ENCODE peak calls at places on chromosomes 5 and 9, in ten cellular contexts. T is CD8-positive, alpha-beta T cell; B is GM12865; O is astrocyte of the spinal cord; X is cardiac fibroblast; V is OCI-LY7; N is mammary epithelial cell; U is AG09309; H is heart right ventricle; E is upper lobe of right lung. A is an unnamed sample.

GRCh38 chr5:122775713-122776084 is 819 bp downstream of the SNX2 start:
- DNase-seq in T (no peak), B (peak), O (peak), X (peak), V (peak), N (no peak), U (no peak), H (no peak), E (no peak), A (peak)

GRCh38 chr5:140192715-140193428 is 17.9 kb downstream of the CYSTM1 start:
- DNase-seq in T (no peak), B (no peak), O (no peak), X (no peak), V (no peak), N (no peak), U (no peak), H (no peak), E (no peak), A (no peak)

GRCh38 chr5:177433658-177434217 is 7.3 kb downstream of the GRK6 start:
- DNase-seq in T (no peak), B (no peak), O (no peak), X (no peak), V (no peak), N (no peak), U (no peak), H (no peak), E (no peak), A (no peak)

GRCh38 chr9:129109504-129109903 is 1.1 kb downstream of the CRAT start:
- DNase-seq in T (no peak), B (peak), O (no peak), X (no peak), V (peak), N (no peak), U (no peak), H (no peak), E (no peak), A (no peak)

GRCh38 chr5:100760700-100761099 is 142.4 kb downstream of the ST8SIA4 start:
- DNase-seq in T (no peak), B (no peak), O (no peak), X (no peak), V (no peak), N (no peak), U (no peak), H (no peak), E (no peak), A (no peak)

GRCh38 chr5:153147891-153148623 is 342.4 kb upstream of the GRIA1 start:
- DNase-seq in T (no peak), B (peak), O (peak), X (peak), V (peak), N (peak), U (peak), H (no peak), E (no peak), A (peak)

GRCh38 chr9:128771745-128772519 is at the start of gene ZER1:
- DNase-seq in T (peak), B (peak), O (peak), X (peak), V (peak), N (peak), U (peak), H (peak), E (peak), A (peak)

GRCh38 chr5:143454936-143455516 is 51.5 kb upstream of the NR3C1 start:
- DNase-seq in T (no peak), B (no peak), O (no peak), X (no peak), V (no peak), N (no peak), U (no peak), H (no peak), E (no peak), A (no peak)

GRCh38 chr5:389197-389821 is 53.7 kb upstream of the EXOC3 start:
- DNase-seq in T (no peak), B (no peak), O (no peak), X (no peak), V (no peak), N (no peak), U (no peak), H (no peak), E (peak), A (no peak)

GRCh38 chr9:37700131-37700530 is 49.4 kb downstream of the FRMPD1 start:
- DNase-seq in T (no peak), B (no peak), O (no peak), X (no peak), V (no peak), N (no peak), U (no peak), H (no peak), E (no peak), A (no peak)

GRCh38 chr5:151741678-151742423 is 16.6 kb downstream of the ATOX1 start:
- DNase-seq in T (no peak), B (no peak), O (peak), X (peak), V (no peak), N (peak), U (no peak), H (no peak), E (no peak), A (peak)

GRCh38 chr5:168683247-168683926 is 104.2 kb upstream of the PANK3 start:
- DNase-seq in T (no peak), B (no peak), O (no peak), X (peak), V (no peak), N (no peak), U (no peak), H (no peak), E (no peak), A (no peak)

GRCh38 chr5:108193021-108193795 is 188.7 kb downstream of the FBXL17 start:
- DNase-seq in T (no peak), B (no peak), O (peak), X (peak), V (no peak), N (peak), U (peak), H (no peak), E (no peak), A (peak)

GRCh38 chr9:72352911-72353388 is 12.1 kb downstream of the ZFAND5 start:
- DNase-seq in T (no peak), B (no peak), O (peak), X (no peak), V (no peak), N (no peak), U (no peak), H (no peak), E (no peak), A (peak)

GRCh38 chr5:81335946-81336345 is 34.6 kb downstream of the ZCCHC9 start:
- DNase-seq in T (no peak), B (no peak), O (no peak), X (no peak), V (no peak), N (no peak), U (no peak), H (no peak), E (no peak), A (no peak)

GRCh38 chr9:98995059-98995665 is 51.5 kb downstream of the COL15A1 start:
- DNase-seq in T (no peak), B (no peak), O (no peak), X (peak), V (no peak), N (no peak), U (no peak), H (peak), E (peak), A (no peak)

GRCh38 chr9:5571629-5572232 is 57.2 kb upstream of the RIC1 start:
- DNase-seq in T (no peak), B (no peak), O (no peak), X (no peak), V (no peak), N (no peak), U (no peak), H (no peak), E (no peak), A (no peak)

GRCh38 chr9:68462004-68462775 is 78.5 kb downstream of the TMEM252 start:
- DNase-seq in T (no peak), B (no peak), O (no peak), X (peak), V (no peak), N (no peak), U (no peak), H (peak), E (no peak), A (peak)

GRCh38 chr5:75168026-75168750 is 68.5 kb downstream of the ANKRD31 start:
- DNase-seq in T (no peak), B (no peak), O (no peak), X (no peak), V (no peak), N (no peak), U (no peak), H (no peak), E (no peak), A (no peak)

GRCh38 chr5:75167345-75167744 is 69.3 kb downstream of the ANKRD31 start:
- DNase-seq in T (no peak), B (peak), O (no peak), X (no peak), V (no peak), N (peak), U (no peak), H (no peak), E (no peak), A (peak)
- TF ChIP-seq CTCF in T (no peak), B (no peak), O (peak), X (peak), V (peak), N (peak), U (peak), H (no peak), E (no peak), A (peak)

GRCh38 chr5:178590924-178591423 is 781 bp upstream of the COL23A1 start:
- DNase-seq in T (no peak), B (no peak), O (no peak), X (peak), V (no peak), N (peak), U (peak), H (peak), E (no peak), A (peak)
- H3K4me3 ChIP-seq in T (no peak), B (no peak), O (no peak), X (no peak), V (no peak), N (peak), U (no peak), H (peak), E (no peak), A (no peak)

GRCh38 chr9:89497181-89497963 is 541 bp downstream of the SEMA4D start:
- DNase-seq in T (no peak), B (peak), O (no peak), X (no peak), V (peak), N (no peak), U (no peak), H (no peak), E (no peak), A (no peak)
- TF ChIP-seq CTCF in T (no peak), B (no peak), O (no peak), X (no peak), V (no peak), N (no peak), U (no peak), H (no peak), E (no peak), A (no peak)

DNA sequence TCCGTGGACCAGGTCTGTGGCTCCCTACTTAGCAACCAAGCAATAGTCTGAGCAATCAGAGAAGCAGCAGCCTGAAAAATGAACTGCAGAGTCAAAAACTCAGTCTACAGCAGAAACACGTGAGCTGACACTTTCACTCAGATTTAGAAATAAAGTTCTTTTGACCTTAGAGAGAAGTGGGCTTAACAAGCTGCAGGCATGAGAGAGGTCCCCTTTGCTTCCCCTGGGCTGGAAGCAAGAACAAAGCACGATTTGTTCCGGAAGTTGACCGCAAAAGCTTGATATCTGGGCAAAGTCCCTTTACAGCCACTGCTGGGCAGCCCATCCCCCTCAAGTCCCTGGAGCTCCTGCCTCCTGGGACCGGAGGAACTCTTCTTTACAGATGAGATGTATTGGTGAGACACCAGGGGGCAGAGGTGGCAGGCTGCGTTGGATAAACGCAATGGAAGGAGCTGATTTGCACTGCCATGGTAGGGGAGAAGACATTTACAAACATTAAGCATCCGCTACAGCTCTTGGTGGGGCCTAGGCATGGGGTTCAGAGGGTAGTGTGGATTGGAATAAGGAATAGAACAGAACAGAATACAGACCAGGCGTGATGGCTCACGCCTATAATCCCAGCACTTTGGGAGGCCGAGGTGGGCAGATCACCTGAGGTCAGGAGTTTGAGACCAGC is 5.8 kb upstream of the SOWAHA start:
- DNase-seq in T (no peak), B (peak), O (no peak), X (no peak), V (no peak), N (no peak), U (no peak), H (no peak), E (no peak), A (no peak)
- H3K4me3 ChIP-seq in T (no peak), B (no peak), O (no peak), X (no peak), V (no peak), N (no peak), U (no peak), H (no peak), E (no peak), A (no peak)

GRCh38 chr5:41728281-41728680 is 141.9 kb downstream of the OXCT1 start:
- DNase-seq in T (no peak), B (no peak), O (no peak), X (no peak), V (no peak), N (peak), U (no peak), H (no peak), E (no peak), A (no peak)

GRCh38 chr5:41721521-41721920 is 148.7 kb downstream of the OXCT1 start:
- DNase-seq in T (no peak), B (no peak), O (no peak), X (no peak), V (no peak), N (no peak), U (no peak), H (no peak), E (no peak), A (no peak)

DNA sequence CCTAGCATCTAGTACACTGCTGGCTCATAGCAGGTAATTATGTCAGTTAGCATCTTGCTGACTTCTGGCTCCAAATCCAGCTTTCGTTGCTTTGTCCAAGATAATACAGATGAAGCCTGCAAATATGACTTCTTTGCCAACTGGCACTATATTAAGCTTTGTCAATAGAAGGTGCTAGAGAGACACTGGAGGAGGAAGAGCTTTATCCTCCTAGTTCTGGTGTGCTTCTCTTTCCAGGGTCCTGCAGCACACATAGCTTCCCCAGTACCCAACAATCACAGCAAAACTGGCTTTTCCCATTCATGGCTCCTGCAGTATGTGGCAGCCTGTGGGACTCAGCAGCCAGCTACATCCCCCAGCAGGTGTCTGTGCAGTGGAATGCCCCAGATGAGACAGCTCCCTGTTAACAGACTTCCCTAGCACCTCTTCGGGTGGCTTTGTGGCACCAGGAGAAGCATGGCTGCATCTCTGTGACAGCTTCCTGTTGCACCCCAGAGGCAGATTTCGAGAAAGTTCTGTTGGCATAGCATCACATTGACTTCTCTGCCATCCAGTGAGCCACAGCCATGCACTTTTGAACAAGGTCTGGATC is 147.8 kb downstream of the OXCT1 start:
- DNase-seq in T (no peak), B (no peak), O (peak), X (peak), V (no peak), N (no peak), U (no peak), H (no peak), E (no peak), A (peak)
- TF ChIP-seq CTCF in T (no peak), B (no peak), O (peak), X (peak), V (no peak), N (peak), U (peak), H (no peak), E (no peak), A (peak)

DNA sequence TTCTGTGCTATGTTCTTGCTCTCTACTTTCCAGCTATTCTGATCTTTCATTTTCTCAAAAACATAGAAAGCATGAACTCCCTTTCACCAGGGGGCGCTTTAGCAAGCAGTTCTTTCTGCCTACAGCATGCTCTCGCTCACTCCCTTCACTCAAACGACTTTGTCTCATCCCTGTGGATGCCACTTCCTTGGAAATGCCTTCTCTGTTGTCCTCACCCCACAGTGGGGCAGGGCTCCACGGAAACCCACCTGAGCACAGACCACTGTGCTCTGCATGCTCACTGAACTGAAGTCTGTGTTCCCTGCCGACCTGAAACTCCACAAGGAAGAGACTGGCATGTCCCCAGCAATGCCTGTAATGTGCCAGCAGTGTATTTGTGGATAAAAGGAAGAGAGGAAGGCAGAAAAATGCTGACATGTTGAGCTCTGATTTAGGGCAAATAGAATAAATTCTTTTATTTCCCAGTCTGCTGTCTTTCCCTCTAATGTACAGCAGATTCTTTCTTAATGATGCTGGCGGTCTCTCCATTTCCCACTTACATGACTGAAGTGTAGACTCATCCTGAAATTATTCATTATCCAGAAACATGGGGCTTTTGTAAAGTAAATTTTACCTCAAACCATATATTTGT is 4.9 kb upstream of the ROR2 start:
- DNase-seq in T (no peak), B (peak), O (peak), X (peak), V (peak), N (peak), U (no peak), H (no peak), E (no peak), A (peak)
- H3K4me3 ChIP-seq in T (no peak), B (no peak), O (peak), X (peak), V (no peak), N (no peak), U (peak), H (no peak), E (no peak), A (peak)

GRCh38 chr9:136910901-136911245 is 24.6 kb downstream of the TRAF2 start:
- DNase-seq in T (no peak), B (no peak), O (no peak), X (no peak), V (no peak), N (no peak), U (no peak), H (no peak), E (no peak), A (no peak)
- TF ChIP-seq CTCF in T (no peak), B (no peak), O (no peak), X (no peak), V (peak), N (no peak), U (no peak), H (no peak), E (no peak), A (no peak)

GRCh38 chr5:52809884-52810283 is 22.2 kb downstream of the ITGA1 start:
- DNase-seq in T (no peak), B (no peak), O (peak), X (no peak), V (no peak), N (peak), U (no peak), H (no peak), E (no peak), A (peak)

GRCh38 chr5:52807037-52807436 is 19.3 kb downstream of the ITGA1 start:
- DNase-seq in T (no peak), B (no peak), O (no peak), X (no peak), V (no peak), N (no peak), U (no peak), H (no peak), E (no peak), A (no peak)

GRCh38 chr5:52808316-52808901 is 20.7 kb downstream of the ITGA1 start:
- DNase-seq in T (no peak), B (no peak), O (peak), X (no peak), V (no peak), N (no peak), U (no peak), H (no peak), E (no peak), A (peak)

GRCh38 chr5:52805614-52806013 is 17.9 kb downstream of the ITGA1 start:
- DNase-seq in T (no peak), B (no peak), O (no peak), X (no peak), V (no peak), N (no peak), U (no peak), H (no peak), E (no peak), A (no peak)

GRCh38 chr5:52807723-52808122 is 20.0 kb downstream of the ITGA1 start:
- DNase-seq in T (no peak), B (no peak), O (no peak), X (no peak), V (no peak), N (no peak), U (no peak), H (no peak), E (no peak), A (no peak)
- H3K4me3 ChIP-seq in T (no peak), B (no peak), O (no peak), X (no peak), V (no peak), N (no peak), U (no peak), H (no peak), E (no peak), A (no peak)

A was measured in choroid plexus epithelial cell.